ENCODE peak calls at places on chromosomes 2 and 18, in nine cellular contexts. One of them, this sample, is unnamed.

GRCh38 chr2:10148268-10148667 is 25.7 kb downstream of the RRM2 start:
- DNase-seq in RWPE1: no peak
- DNase-seq in progenitor cell of endocrine pancreas: no peak
- DNase-seq in nephron progenitor cell: no peak
- DNase-seq in adrenal gland: no peak
- DNase-seq in NB4: no peak
- DNase-seq in WTC11: no peak
- DNase-seq in dorsolateral prefrontal cortex: no peak
- DNase-seq in kidney epithelial cell: no peak
- DNase-seq in this sample: no peak

GRCh38 chr2:23760746-23761145 is 166.2 kb downstream of the ATAD2B start:
- DNase-seq in WTC11: no peak
- DNase-seq in progenitor cell of endocrine pancreas: no peak
- DNase-seq in RWPE1: peak; percentile 12
- DNase-seq in adrenal gland: no peak
- DNase-seq in nephron progenitor cell: no peak
- DNase-seq in NB4: peak; percentile 43
- DNase-seq in kidney epithelial cell: no peak
- DNase-seq in dorsolateral prefrontal cortex: no peak
- DNase-seq in this sample: no peak

GRCh38 chr2:205659922-205660321 is 22.4 kb upstream of the NRP2 start:
- DNase-seq in dorsolateral prefrontal cortex: no peak
- DNase-seq in progenitor cell of endocrine pancreas: no peak
- DNase-seq in NB4: no peak
- DNase-seq in adrenal gland: no peak
- DNase-seq in nephron progenitor cell: no peak
- DNase-seq in kidney epithelial cell: no peak
- DNase-seq in RWPE1: no peak
- DNase-seq in WTC11: no peak
- DNase-seq in this sample: no peak

GRCh38 chr18:35513181-35513932 is 15.6 kb upstream of the INO80C start:
- DNase-seq in kidney epithelial cell: no peak
- DNase-seq in dorsolateral prefrontal cortex: no peak
- DNase-seq in adrenal gland: no peak
- DNase-seq in NB4: no peak
- DNase-seq in WTC11: peak; percentile 54
- DNase-seq in RWPE1: peak; percentile 38
- DNase-seq in nephron progenitor cell: peak; percentile 32
- DNase-seq in progenitor cell of endocrine pancreas: no peak
- DNase-seq in this sample: no peak

GRCh38 chr2:163266772-163267171 is 428.2 kb upstream of the KCNH7 start:
- DNase-seq in NB4: no peak
- DNase-seq in nephron progenitor cell: no peak
- DNase-seq in RWPE1: peak; percentile 48
- DNase-seq in progenitor cell of endocrine pancreas: no peak
- DNase-seq in WTC11: no peak
- DNase-seq in adrenal gland: no peak
- DNase-seq in kidney epithelial cell: peak; percentile 51
- DNase-seq in dorsolateral prefrontal cortex: no peak
- DNase-seq in this sample: no peak

GRCh38 chr2:32484907-32485306 is 128.1 kb downstream of the BIRC6 start:
- DNase-seq in nephron progenitor cell: no peak
- DNase-seq in NB4: peak; percentile 94
- DNase-seq in progenitor cell of endocrine pancreas: no peak
- DNase-seq in adrenal gland: peak; percentile 8
- DNase-seq in WTC11: no peak
- DNase-seq in RWPE1: peak; percentile 81
- DNase-seq in dorsolateral prefrontal cortex: no peak
- DNase-seq in kidney epithelial cell: peak; percentile 58
- DNase-seq in this sample: no peak

GRCh38 chr2:178420463-178420990 is 30.4 kb downstream of the PRKRA start:
- DNase-seq in dorsolateral prefrontal cortex: no peak
- DNase-seq in RWPE1: no peak
- DNase-seq in NB4: no peak
- DNase-seq in adrenal gland: no peak
- DNase-seq in kidney epithelial cell: no peak
- DNase-seq in WTC11: no peak
- DNase-seq in nephron progenitor cell: no peak
- DNase-seq in progenitor cell of endocrine pancreas: no peak
- DNase-seq in this sample: no peak

GRCh38 chr2:32801741-32802140 is 145.0 kb upstream of the LTBP1 start:
- DNase-seq in WTC11: no peak
- DNase-seq in NB4: no peak
- DNase-seq in dorsolateral prefrontal cortex: no peak
- DNase-seq in progenitor cell of endocrine pancreas: no peak
- DNase-seq in adrenal gland: no peak
- DNase-seq in nephron progenitor cell: no peak
- DNase-seq in RWPE1: no peak
- DNase-seq in kidney epithelial cell: no peak
- DNase-seq in this sample: no peak

GRCh38 chr18:64747803-64748202 is 598.9 kb upstream of the LINC00305 start:
- DNase-seq in kidney epithelial cell: no peak
- DNase-seq in dorsolateral prefrontal cortex: no peak
- DNase-seq in adrenal gland: no peak
- DNase-seq in RWPE1: no peak
- DNase-seq in WTC11: no peak
- DNase-seq in nephron progenitor cell: no peak
- DNase-seq in NB4: no peak
- DNase-seq in progenitor cell of endocrine pancreas: no peak
- DNase-seq in this sample: no peak

DNA sequence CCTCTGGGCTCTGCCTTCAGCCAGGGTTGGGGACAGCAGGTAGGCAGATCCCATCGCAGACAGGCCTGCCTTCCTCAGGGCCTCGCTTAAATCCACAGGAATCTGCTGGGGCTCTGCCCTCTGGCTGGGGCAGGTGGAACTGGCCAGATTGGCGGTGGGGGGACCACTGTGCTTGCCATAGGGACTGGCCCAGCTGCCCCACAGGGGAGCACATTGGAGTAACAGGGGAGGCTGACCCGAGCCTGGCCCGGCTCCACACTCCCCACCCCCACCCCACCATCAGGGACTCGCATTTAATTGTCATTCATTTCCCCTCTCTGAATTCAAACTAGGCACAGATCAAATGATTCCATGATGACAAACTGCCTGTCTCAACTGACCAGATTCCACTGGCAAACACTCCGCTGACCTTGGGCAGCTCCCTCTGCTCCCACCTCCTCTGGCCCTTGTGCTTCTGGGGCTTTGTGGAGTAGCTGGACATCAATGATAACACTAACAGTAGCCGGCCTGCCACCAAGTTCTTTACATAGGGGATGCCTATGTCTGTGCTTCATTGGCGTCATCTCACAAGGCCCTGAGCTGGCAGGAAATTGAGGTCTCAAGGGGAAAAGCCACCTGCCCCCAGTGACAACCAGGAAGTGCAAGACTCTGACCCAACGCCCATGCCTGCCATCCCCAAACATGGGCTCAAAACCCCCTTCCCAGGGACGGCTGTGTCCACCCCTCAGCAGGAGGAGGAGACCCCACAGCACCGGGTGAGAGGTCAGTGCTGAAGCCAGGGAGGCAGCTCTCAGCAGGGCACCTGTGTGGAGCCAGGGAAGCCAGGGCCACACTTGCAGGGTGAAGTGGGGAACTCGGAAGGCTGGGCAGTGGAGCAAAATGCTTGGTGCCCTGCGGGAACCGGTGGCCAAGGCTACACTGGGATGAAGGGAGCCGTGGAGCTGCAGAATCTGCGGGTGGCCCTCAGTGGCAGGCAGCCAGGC is 2.1 kb upstream of the B3GNT7 start:
- DNase-seq in NB4: peak; percentile 85
- DNase-seq in nephron progenitor cell: no peak
- DNase-seq in dorsolateral prefrontal cortex: no peak
- DNase-seq in kidney epithelial cell: no peak
- DNase-seq in progenitor cell of endocrine pancreas: no peak
- DNase-seq in WTC11: peak; percentile 72
- DNase-seq in RWPE1: no peak
- DNase-seq in adrenal gland: peak; percentile 52
- DNase-seq in this sample: no peak
- TF ChIP-seq CTCF in NB4: peak; percentile 21
- TF ChIP-seq CTCF in nephron progenitor cell: no peak
- TF ChIP-seq CTCF in dorsolateral prefrontal cortex: no peak
- TF ChIP-seq CTCF in kidney epithelial cell: peak; percentile 36
- TF ChIP-seq CTCF in progenitor cell of endocrine pancreas: peak; percentile 42
- TF ChIP-seq CTCF in WTC11: no peak
- TF ChIP-seq CTCF in RWPE1: no peak
- TF ChIP-seq CTCF in adrenal gland: peak; percentile 30
- TF ChIP-seq CTCF in this sample: no peak

GRCh38 chr2:134460583-134460998 is 206.7 kb downstream of the MGAT5 start:
- DNase-seq in adrenal gland: peak; percentile 78
- DNase-seq in NB4: peak; percentile 62
- DNase-seq in RWPE1: peak; percentile 67
- DNase-seq in dorsolateral prefrontal cortex: peak; percentile 75
- DNase-seq in WTC11: peak; percentile 82
- DNase-seq in nephron progenitor cell: peak; percentile 63
- DNase-seq in progenitor cell of endocrine pancreas: peak; percentile 49
- DNase-seq in kidney epithelial cell: no peak
- DNase-seq in this sample: no peak
- TF ChIP-seq CTCF in adrenal gland: peak; percentile 86
- TF ChIP-seq CTCF in NB4: peak; percentile 49
- TF ChIP-seq CTCF in RWPE1: peak; percentile 66
- TF ChIP-seq CTCF in dorsolateral prefrontal cortex: peak; percentile 57
- TF ChIP-seq CTCF in WTC11: peak; percentile 56
- TF ChIP-seq CTCF in nephron progenitor cell: peak; percentile 72
- TF ChIP-seq CTCF in progenitor cell of endocrine pancreas: peak; percentile 77
- TF ChIP-seq CTCF in kidney epithelial cell: peak; percentile 83
- TF ChIP-seq CTCF in this sample: peak; percentile 17

GRCh38 chr18:45913276-45913675 is 53.9 kb downstream of the EPG5 start:
- DNase-seq in RWPE1: no peak
- DNase-seq in NB4: no peak
- DNase-seq in nephron progenitor cell: no peak
- DNase-seq in adrenal gland: no peak
- DNase-seq in dorsolateral prefrontal cortex: no peak
- DNase-seq in progenitor cell of endocrine pancreas: no peak
- DNase-seq in kidney epithelial cell: no peak
- DNase-seq in WTC11: no peak
- DNase-seq in this sample: no peak

GRCh38 chr18:45916302-45916701 is 50.8 kb downstream of the EPG5 start:
- DNase-seq in kidney epithelial cell: no peak
- DNase-seq in progenitor cell of endocrine pancreas: no peak
- DNase-seq in nephron progenitor cell: no peak
- DNase-seq in NB4: peak; percentile 3
- DNase-seq in adrenal gland: no peak
- DNase-seq in RWPE1: no peak
- DNase-seq in dorsolateral prefrontal cortex: no peak
- DNase-seq in WTC11: peak; percentile 16
- DNase-seq in this sample: no peak

DNA sequence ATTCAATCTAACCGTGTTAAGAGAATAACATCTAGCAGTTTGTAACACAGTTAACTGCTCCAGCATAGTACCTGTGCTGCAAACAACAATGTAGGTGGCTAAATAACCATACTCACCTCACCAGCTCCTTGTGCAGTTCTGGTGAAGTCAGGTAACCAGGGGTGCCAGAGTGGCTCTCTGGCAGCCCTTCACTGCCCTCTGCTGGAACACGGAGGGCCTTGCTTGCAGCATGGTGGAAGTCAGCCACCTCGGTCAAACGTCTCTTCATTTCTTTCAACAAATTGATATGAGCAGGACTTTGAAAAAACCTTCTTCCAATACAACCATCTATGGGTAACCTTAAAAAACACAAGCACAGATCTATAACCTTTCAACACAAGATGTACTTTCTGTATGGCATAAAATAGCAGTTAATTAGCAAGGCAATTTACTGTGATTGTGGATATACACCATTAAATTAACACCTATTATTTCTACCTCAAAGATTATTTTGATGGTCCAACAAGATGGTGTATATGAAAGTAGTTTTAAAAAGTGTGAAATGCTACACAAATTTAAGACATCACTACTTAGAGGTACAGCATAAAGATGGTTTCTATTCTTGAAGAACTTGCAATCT is 56.6 kb downstream of the EPG5 start:
- DNase-seq in NB4: peak; percentile 52
- DNase-seq in kidney epithelial cell: peak; percentile 5
- DNase-seq in WTC11: peak; percentile 80
- DNase-seq in nephron progenitor cell: peak; percentile 63
- DNase-seq in progenitor cell of endocrine pancreas: peak; percentile 42
- DNase-seq in dorsolateral prefrontal cortex: no peak
- DNase-seq in RWPE1: peak; percentile 21
- DNase-seq in adrenal gland: peak; percentile 68
- DNase-seq in this sample: no peak
- TF ChIP-seq CTCF in NB4: peak; percentile 82
- TF ChIP-seq CTCF in kidney epithelial cell: peak; percentile 89
- TF ChIP-seq CTCF in WTC11: peak; percentile 65
- TF ChIP-seq CTCF in nephron progenitor cell: peak; percentile 71
- TF ChIP-seq CTCF in progenitor cell of endocrine pancreas: peak; percentile 83
- TF ChIP-seq CTCF in dorsolateral prefrontal cortex: peak; percentile 24
- TF ChIP-seq CTCF in RWPE1: peak; percentile 76
- TF ChIP-seq CTCF in adrenal gland: peak; percentile 69
- TF ChIP-seq CTCF in this sample: peak; percentile 51

DNA sequence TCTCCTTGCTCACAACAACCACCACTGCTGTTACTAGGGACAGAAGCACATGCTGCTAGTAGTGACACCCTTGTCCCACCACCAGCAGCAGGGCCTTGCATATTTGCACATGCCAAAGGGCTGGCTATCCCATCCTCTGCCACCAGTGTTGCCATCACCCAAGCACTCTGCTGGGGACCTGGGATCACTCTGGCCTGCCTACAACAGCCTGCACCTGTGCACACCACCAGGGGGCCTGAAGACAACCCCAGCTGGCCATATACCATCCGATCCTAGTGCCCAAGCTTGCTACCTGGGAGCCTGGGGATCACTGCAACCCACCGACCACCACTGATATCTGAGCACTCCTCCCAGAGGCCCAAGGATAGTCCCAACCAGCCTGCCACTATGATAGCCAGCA is 99.9 kb upstream of the FANCL start:
- DNase-seq in kidney epithelial cell: no peak
- DNase-seq in nephron progenitor cell: no peak
- DNase-seq in progenitor cell of endocrine pancreas: no peak
- DNase-seq in RWPE1: no peak
- DNase-seq in WTC11: peak; percentile 20
- DNase-seq in adrenal gland: no peak
- DNase-seq in dorsolateral prefrontal cortex: no peak
- DNase-seq in NB4: no peak
- DNase-seq in this sample: no peak
- TF ChIP-seq CTCF in kidney epithelial cell: no peak
- TF ChIP-seq CTCF in nephron progenitor cell: no peak
- TF ChIP-seq CTCF in progenitor cell of endocrine pancreas: no peak
- TF ChIP-seq CTCF in RWPE1: no peak
- TF ChIP-seq CTCF in WTC11: no peak
- TF ChIP-seq CTCF in adrenal gland: no peak
- TF ChIP-seq CTCF in dorsolateral prefrontal cortex: no peak
- TF ChIP-seq CTCF in NB4: no peak
- TF ChIP-seq CTCF in this sample: no peak

GRCh38 chr2:240455227-240455718 is 19.8 kb downstream of the GPC1 start:
- DNase-seq in WTC11: no peak
- DNase-seq in kidney epithelial cell: no peak
- DNase-seq in adrenal gland: no peak
- DNase-seq in nephron progenitor cell: peak; percentile 33
- DNase-seq in RWPE1: no peak
- DNase-seq in dorsolateral prefrontal cortex: no peak
- DNase-seq in progenitor cell of endocrine pancreas: no peak
- DNase-seq in NB4: no peak
- DNase-seq in this sample: no peak
- TF ChIP-seq CTCF in WTC11: no peak
- TF ChIP-seq CTCF in kidney epithelial cell: no peak
- TF ChIP-seq CTCF in adrenal gland: no peak
- TF ChIP-seq CTCF in nephron progenitor cell: no peak
- TF ChIP-seq CTCF in RWPE1: no peak
- TF ChIP-seq CTCF in dorsolateral prefrontal cortex: no peak
- TF ChIP-seq CTCF in progenitor cell of endocrine pancreas: no peak
- TF ChIP-seq CTCF in NB4: no peak
- TF ChIP-seq CTCF in this sample: no peak